ENCODE peak calls at places on chromosomes 4 and X, in seven cellular contexts. X is NCI-H1694, W is cardiac fibroblast, L is substantia nigra, S is tibial artery, Z is cardiac muscle cell, Y is H7. E is an unnamed sample.

GRCh38 chrX:13110427-13111324 is 66.3 kb upstream of the FAM9C start:
- DNase-seq in X (no peak), W (peak; percentile 95), L (no peak), S (peak; percentile 83), Z (peak; percentile 93), Y (no peak), E (no peak)

GRCh38 chr4:90002406-90003040 is 107.9 kb downstream of the MMRN1 start:
- DNase-seq in X (peak; percentile 81), W (no peak), L (no peak), S (no peak), Z (no peak), Y (no peak), E (no peak)

GRCh38 chr4:182560358-182560757 is 317.2 kb downstream of the TENM3 start:
- DNase-seq in X (peak; percentile 9), W (peak; percentile 5), L (no peak), S (no peak), Z (no peak), Y (peak; percentile 28), E (no peak)

GRCh38 chr4:41932988-41933387 is 2.2 kb upstream of the TMEM33 start:
- DNase-seq in X (no peak), W (no peak), L (no peak), S (no peak), Z (no peak), Y (no peak), E (no peak)

GRCh38 chrX:118423558-118423957 is 72.1 kb upstream of the DOCK11 start:
- DNase-seq in X (no peak), W (no peak), L (no peak), S (no peak), Z (no peak), Y (no peak), E (no peak)

GRCh38 chrX:143663755-143664154 is 27.9 kb upstream of the SLITRK4 start:
- DNase-seq in X (no peak), W (peak; percentile 0), L (no peak), S (no peak), Z (peak; percentile 64), Y (no peak), E (no peak)

GRCh38 chr4:111977419-111977965 is 167.8 kb upstream of the FAM241A start:
- DNase-seq in X (no peak), W (no peak), L (no peak), S (no peak), Z (no peak), Y (no peak), E (no peak)

GRCh38 chr4:64935469-64936001 is 526.3 kb upstream of the TECRL start:
- DNase-seq in X (no peak), W (no peak), L (no peak), S (no peak), Z (no peak), Y (no peak), E (no peak)

GRCh38 chrX:106177106-106177981 is 9.2 kb downstream of the PWWP3B start:
- DNase-seq in X (no peak), W (peak; percentile 18), L (peak; percentile 16), S (no peak), Z (peak; percentile 87), Y (peak; percentile 63), E (no peak)

GRCh38 chrX:136395271-136395670 is 92.5 kb upstream of the BRS3 start:
- DNase-seq in X (no peak), W (peak; percentile 34), L (no peak), S (no peak), Z (peak; percentile 6), Y (no peak), E (no peak)

GRCh38 chr4:78562687-78563086 is 11.1 kb downstream of the ANXA3 start:
- DNase-seq in X (no peak), W (no peak), L (no peak), S (no peak), Z (no peak), Y (no peak), E (no peak)

GRCh38 chr4:120228086-120228485 is 161.4 kb upstream of the MAD2L1 start:
- DNase-seq in X (no peak), W (no peak), L (no peak), S (no peak), Z (no peak), Y (no peak), E (no peak)

GRCh38 chrX:49282647-49283011 is 13.0 kb downstream of the PPP1R3F start:
- DNase-seq in X (no peak), W (peak; percentile 43), L (no peak), S (no peak), Z (peak; percentile 49), Y (peak; percentile 48), E (peak; percentile 27)

GRCh38 chr4:663438-664428 is 10.3 kb downstream of the ATP5ME start:
- DNase-seq in X (peak; percentile 25), W (no peak), L (no peak), S (no peak), Z (peak; percentile 34), Y (peak; percentile 96), E (no peak)

GRCh38 chr4:80268081-80268823 is 1.8 kb downstream of the FGF5 start:
- DNase-seq in X (no peak), W (peak; percentile 52), L (no peak), S (no peak), Z (peak; percentile 16), Y (peak; percentile 60), E (peak; percentile 53)

GRCh38 chr4:89837385-89837995 is 529 bp upstream of the SNCA start:
- DNase-seq in X (peak; percentile 38), W (peak; percentile 5), L (peak; percentile 64), S (no peak), Z (peak; percentile 43), Y (peak; percentile 71), E (peak; percentile 7)

GRCh38 chr4:78592104-78592783 is 40.7 kb downstream of the ANXA3 start:
- DNase-seq in X (no peak), W (no peak), L (no peak), S (no peak), Z (no peak), Y (peak; percentile 20), E (no peak)

GRCh38 chrX:64842492-64842891 is 133.8 kb downstream of the ZC4H2 start:
- DNase-seq in X (no peak), W (no peak), L (no peak), S (no peak), Z (no peak), Y (no peak), E (no peak)

GRCh38 chrX:2502668-2503519 is 2.1 kb upstream of the DHRSX start:
- DNase-seq in X (no peak), W (peak; percentile 43), L (no peak), S (no peak), Z (peak; percentile 44), Y (no peak), E (peak; percentile 30)

GRCh38 chr4:149719806-149720205 is 95.8 kb downstream of the IQCM start:
- DNase-seq in X (no peak), W (no peak), L (no peak), S (no peak), Z (no peak), Y (no peak), E (no peak)

GRCh38 chr4:185730849-185731608 is 81.0 kb downstream of the SORBS2 start:
- DNase-seq in X (no peak), W (peak; percentile 84), L (no peak), S (no peak), Z (peak; percentile 62), Y (no peak), E (no peak)

GRCh38 chrX:107728342-107729099 is 47.1 kb downstream of the TSC22D3 start:
- DNase-seq in X (no peak), W (no peak), L (peak; percentile 7), S (peak; percentile 71), Z (no peak), Y (no peak), E (no peak)

GRCh38 chr4:5708829-5709680 is 696 bp upstream of the EVC2 start:
- DNase-seq in X (no peak), W (no peak), L (no peak), S (no peak), Z (no peak), Y (peak; percentile 60), E (no peak)

GRCh38 chrX:102934624-102935023 is 2.4 kb upstream of the RAB40AL start:
- DNase-seq in X (peak; percentile 39), W (peak; percentile 51), L (no peak), S (no peak), Z (peak; percentile 44), Y (peak; percentile 52), E (peak; percentile 17)

GRCh38 chrX:13168276-13168675 is 123.9 kb upstream of the FAM9C start:
- DNase-seq in X (no peak), W (peak; percentile 14), L (no peak), S (no peak), Z (no peak), Y (no peak), E (no peak)

GRCh38 chrX:140249122-140249521 is 255.7 kb downstream of the SOX3 start:
- DNase-seq in X (no peak), W (no peak), L (no peak), S (no peak), Z (no peak), Y (no peak), E (no peak)

GRCh38 chrX:19889582-19890342 is 2.4 kb upstream of the SH3KBP1 start:
- DNase-seq in X (no peak), W (peak; percentile 87), L (no peak), S (no peak), Z (peak; percentile 75), Y (no peak), E (no peak)